ENCODE peak calls at places on chromosomes 1 and 21, in six cellular contexts. E is HL-60, K is WTC11, F is cardiac fibroblast, W is foreskin fibroblast, B is uterus. G is an unnamed sample.

GRCh38 chr1:220906561-220907334 is 27.5 kb downstream of the HLX start:
- DNase-seq in E (peak; percentile 60), K (no peak), F (peak; percentile 30), W (peak; percentile 71), B (no peak), G (no peak)

GRCh38 chr1:89758127-89758526 is 62.7 kb upstream of the LRRC8D start:
- DNase-seq in E (no peak), K (no peak), F (no peak), W (no peak), B (no peak), G (no peak)

GRCh38 chr1:62434612-62434994 is 2.2 kb upstream of the USP1 start:
- DNase-seq in E (no peak), K (no peak), F (no peak), W (no peak), B (no peak), G (peak; percentile 79)

GRCh38 chr1:65508051-65508450 is 87.6 kb downstream of the LEPR start:
- DNase-seq in E (no peak), K (no peak), F (no peak), W (no peak), B (no peak), G (no peak)

GRCh38 chr1:108643492-108644333 is 17.2 kb downstream of the HENMT1 start:
- DNase-seq in E (peak; percentile 77), K (no peak), F (peak; percentile 89), W (peak; percentile 47), B (peak; percentile 60), G (no peak)

GRCh38 chr1:97849350-97850339 is 71.2 kb downstream of the DPYD start:
- DNase-seq in E (peak; percentile 29), K (no peak), F (peak; percentile 90), W (peak; percentile 77), B (no peak), G (no peak)

GRCh38 chr1:221845650-221846371 is 103.9 kb upstream of the DUSP10 start:
- DNase-seq in E (no peak), K (no peak), F (peak; percentile 89), W (no peak), B (peak; percentile 48), G (no peak)

GRCh38 chr1:110255388-110255787 is 45.3 kb downstream of the KCNC4 start:
- DNase-seq in E (peak; percentile 33), K (peak; percentile 25), F (no peak), W (no peak), B (no peak), G (peak; percentile 25)

GRCh38 chr1:36387141-36387949 is 1.6 kb upstream of the STK40 start:
- DNase-seq in E (no peak), K (no peak), F (peak; percentile 90), W (peak; percentile 79), B (peak; percentile 75), G (no peak)

GRCh38 chr1:231699769-231700168 is 73.2 kb downstream of the DISC1 start:
- DNase-seq in E (no peak), K (no peak), F (no peak), W (no peak), B (no peak), G (no peak)

GRCh38 chr1:160168609-160169369 is 17.4 kb downstream of the ATP1A4 start:
- DNase-seq in E (no peak), K (peak; percentile 63), F (no peak), W (no peak), B (no peak), G (no peak)
- TF ChIP-seq CTCF in E (no peak), K (no peak), F (no peak), W (no peak), B (no peak), G (no peak)

GRCh38 chr1:2785631-2786328 is 15.7 kb downstream of the TTC34 start:
- DNase-seq in E (no peak), K (no peak), F (no peak), W (no peak), B (no peak), G (peak; percentile 64)

GRCh38 chr1:2787163-2787911 is 14.2 kb downstream of the TTC34 start:
- DNase-seq in E (no peak), K (no peak), F (no peak), W (no peak), B (no peak), G (peak; percentile 70)

GRCh38 chr1:2784854-2785630 is 16.5 kb downstream of the TTC34 start:
- DNase-seq in E (no peak), K (no peak), F (no peak), W (no peak), B (no peak), G (peak; percentile 47)

GRCh38 chr1:2788506-2789163 is 12.9 kb downstream of the TTC34 start:
- DNase-seq in E (no peak), K (no peak), F (no peak), W (no peak), B (no peak), G (peak; percentile 35)

GRCh38 chr1:2786329-2787162 is 14.9 kb downstream of the TTC34 start:
- DNase-seq in E (peak; percentile 32), K (peak; percentile 79), F (no peak), W (no peak), B (no peak), G (peak; percentile 90)
- TF ChIP-seq CTCF in E (peak; percentile 15), K (peak; percentile 33), F (peak; percentile 10), W (no peak), B (peak; percentile 31), G (peak; percentile 91)

DNA sequence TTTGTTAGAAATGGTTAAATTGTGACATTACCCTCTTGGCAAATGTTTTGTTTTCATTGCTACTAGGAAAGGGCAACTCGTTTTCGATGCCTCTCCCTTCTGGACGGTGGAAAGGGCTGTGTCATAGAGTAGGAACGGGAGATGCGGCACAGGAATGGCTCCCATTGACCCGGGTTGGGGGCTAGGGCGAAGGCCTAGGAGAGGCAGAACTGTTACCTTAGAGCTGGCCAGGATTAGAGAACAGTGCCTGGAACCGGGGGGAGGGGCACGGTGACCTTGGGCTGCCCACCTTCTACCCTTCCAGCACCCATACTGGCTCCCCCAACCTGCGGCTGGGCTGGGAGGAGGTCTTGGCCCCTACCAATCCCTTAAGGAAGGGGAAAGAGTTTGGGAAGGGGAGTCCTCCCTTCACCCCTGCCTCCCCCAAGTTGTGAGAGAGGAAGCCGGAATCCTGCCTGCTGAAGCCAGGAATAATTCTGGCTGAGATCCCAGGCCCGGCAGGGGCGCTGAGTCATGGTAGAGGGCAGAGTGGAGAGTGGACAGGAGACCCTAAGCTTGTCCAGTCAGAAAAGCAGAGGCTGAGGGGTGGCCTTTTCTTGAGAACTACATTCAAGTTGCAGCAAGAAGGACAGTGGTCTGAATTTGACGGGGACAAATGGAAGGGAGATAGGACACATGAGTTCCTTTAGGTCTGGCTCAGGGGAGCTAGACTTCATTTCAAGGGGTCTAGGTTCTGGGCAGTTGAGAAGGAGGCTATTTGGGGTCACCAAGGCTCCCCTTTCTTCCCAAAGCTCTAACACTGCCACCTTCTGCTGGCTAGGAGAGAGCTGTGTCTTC is 8.2 kb downstream of the LMNA start:
- DNase-seq in E (no peak), K (no peak), F (peak; percentile 92), W (peak; percentile 84), B (peak; percentile 94), G (no peak)
- TF ChIP-seq CTCF in E (no peak), K (no peak), F (no peak), W (no peak), B (no peak), G (no peak)

DNA sequence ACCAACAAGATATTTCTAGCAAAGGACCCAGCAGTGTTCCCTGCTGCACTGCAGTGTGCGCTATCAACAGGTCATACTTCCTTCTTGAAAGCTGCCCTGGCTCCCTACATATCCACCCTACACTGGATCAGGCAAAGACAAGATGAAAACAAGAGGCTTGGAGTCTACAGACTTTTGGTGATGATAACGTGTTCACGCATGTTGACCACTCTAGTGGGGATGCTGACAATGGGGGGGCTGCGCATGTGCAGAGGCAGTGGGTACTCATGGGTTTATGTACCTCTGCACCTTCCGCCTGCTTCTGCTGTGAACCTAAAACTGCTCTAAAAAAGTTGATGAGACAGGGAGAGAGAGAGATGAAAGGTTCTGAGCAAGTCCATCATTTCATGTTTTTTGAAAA is 5.5 kb downstream of the ENO1 start:
- DNase-seq in E (no peak), K (no peak), F (no peak), W (no peak), B (no peak), G (no peak)
- TF ChIP-seq CTCF in E (no peak), K (no peak), F (no peak), W (no peak), B (no peak), G (no peak)

GRCh38 chr1:153619171-153619570 is 3.0 kb upstream of the S100A14 start:
- DNase-seq in E (no peak), K (no peak), F (no peak), W (no peak), B (no peak), G (no peak)

GRCh38 chr1:153616144-153616884 is at the start of gene S100A14:
- DNase-seq in E (no peak), K (no peak), F (no peak), W (no peak), B (no peak), G (peak; percentile 70)

GRCh38 chr1:153616885-153617428 is 832 bp upstream of the S100A14 start:
- DNase-seq in E (no peak), K (no peak), F (no peak), W (no peak), B (no peak), G (no peak)

GRCh38 chr1:153615406-153615805 is 719 bp downstream of the S100A14 start:
- DNase-seq in E (no peak), K (no peak), F (no peak), W (no peak), B (no peak), G (no peak)

DNA sequence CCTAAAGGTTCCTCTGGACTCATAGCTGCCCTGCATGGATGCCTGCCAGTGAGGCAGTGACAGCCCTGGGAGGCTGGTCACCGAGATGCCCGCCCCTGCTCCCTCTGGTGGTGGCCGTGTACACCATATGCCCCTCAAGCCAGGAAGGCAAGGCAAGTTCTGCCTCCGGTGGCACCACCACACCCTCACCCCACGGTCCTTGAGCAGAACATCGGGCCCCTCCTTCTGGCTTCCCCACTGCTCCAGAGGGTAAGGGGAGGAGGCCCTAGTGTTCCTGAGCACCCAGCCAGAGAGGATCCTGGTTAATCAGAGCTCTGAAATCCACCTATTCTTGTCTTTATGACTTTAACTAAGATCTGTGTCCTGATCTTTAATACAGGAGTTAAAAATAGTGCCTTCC is 1.6 kb upstream of the S100A14 start:
- DNase-seq in E (peak; percentile 78), K (peak; percentile 62), F (peak; percentile 78), W (no peak), B (peak; percentile 71), G (peak; percentile 95)
- TF ChIP-seq CTCF in E (peak; percentile 61), K (peak; percentile 31), F (peak; percentile 88), W (peak; percentile 61), B (peak; percentile 70), G (peak; percentile 84)

DNA sequence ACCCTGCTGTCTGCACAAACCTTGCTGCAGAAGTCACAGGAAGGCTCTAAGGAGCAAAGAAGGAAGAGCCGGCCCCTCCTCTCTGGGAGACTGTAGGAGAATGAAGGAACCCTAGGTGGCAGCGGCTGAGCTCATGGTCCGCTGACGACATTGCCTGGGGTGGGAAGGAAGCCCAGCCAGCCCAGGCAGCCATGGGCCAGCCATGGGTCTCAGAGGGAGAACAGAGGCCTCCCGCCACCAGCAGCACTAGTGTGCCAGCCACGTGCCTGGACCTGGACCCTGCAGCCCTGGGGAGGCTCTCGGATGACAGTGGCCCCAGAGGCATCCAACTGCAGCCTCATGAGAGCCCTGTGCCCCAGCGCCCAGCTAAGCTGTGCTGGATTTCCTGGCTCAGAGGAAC is 49.2 kb upstream of the POFUT2 start:
- DNase-seq in E (no peak), K (no peak), F (no peak), W (no peak), B (no peak), G (peak; percentile 48)
- TF ChIP-seq CTCF in E (no peak), K (no peak), F (no peak), W (no peak), B (no peak), G (no peak)

G was measured in spleen.